ENCODE peak calls at places on chromosomes 13 and 19, in six cellular contexts. J is K562, E is SK-N-SH, Z is GM12892, T is GM12878, M is HepG2. F is an unnamed sample.
A peak's percentile ranks its signal among the peaks of the same experiment; 100 is the strongest.

GRCh38 chr19:3196933-3197205 is 11.1 kb downstream of the NCLN start:
- DNase-seq in Z (no peak), E (no peak), J (no peak), M (no peak), T (no peak), F (no peak)

GRCh38 chr19:5707576-5708575 is 12.1 kb downstream of the LONP1 start:
- DNase-seq in T (no peak), Z (no peak), M (no peak), J (no peak), E (peak; percentile 33), F (peak; percentile 30)

GRCh38 chr19:16527971-16528521 is 14.2 kb downstream of the CHERP start:
- DNase-seq in M (no peak), E (peak; percentile 61), J (peak; percentile 41), T (no peak), Z (no peak), F (no peak)

GRCh38 chr13:110170020-110170790 is 136.8 kb downstream of the COL4A1 start:
- DNase-seq in E (no peak), M (no peak), Z (no peak), J (no peak), T (no peak), F (no peak)

GRCh38 chr19:55640043-55640576 is 692 bp upstream of the ZNF580 start:
- DNase-seq in J (peak; percentile 70), Z (no peak), E (peak; percentile 83), M (no peak), T (no peak), F (no peak)

GRCh38 chr13:39585219-39585618 is 17.8 kb downstream of the LHFPL6 start:
- DNase-seq in Z (no peak), T (no peak), M (no peak), E (no peak), J (no peak), F (no peak)

GRCh38 chr19:10227215-10227971 is 3.7 kb downstream of the S1PR2 start:
- DNase-seq in T (no peak), Z (no peak), E (peak; percentile 74), J (peak; percentile 67), M (no peak), F (no peak)

GRCh38 chr19:51702103-51702753 is 9.1 kb downstream of the SPACA6 start:
- DNase-seq in J (peak; percentile 93), Z (no peak), M (no peak), E (peak; percentile 54), T (no peak), F (no peak)

GRCh38 chr19:47274891-47275865 is 493 bp downstream of the INAFM1 start:
- DNase-seq in M (no peak), T (no peak), J (no peak), E (peak; percentile 60), Z (peak; percentile 46), F (no peak)

GRCh38 chr19:33374406-33374703 is 846 bp downstream of the CEBPG start:
- DNase-seq in M (no peak), E (peak; percentile 53), T (no peak), J (no peak), Z (no peak), F (no peak)

GRCh38 chr13:30806784-30807183 is 71.4 kb downstream of the ALOX5AP start:
- DNase-seq in E (no peak), T (no peak), Z (no peak), M (no peak), J (no peak), F (no peak)

GRCh38 chr13:66860868-66861447 is 369.2 kb downstream of the PCDH9 start:
- DNase-seq in M (no peak), Z (no peak), E (no peak), J (no peak), T (no peak), F (no peak)

GRCh38 chr19:19900124-19900523 is 622 bp upstream of the ZNF93 start:
- DNase-seq in E (peak; percentile 16), J (peak; percentile 40), M (no peak), Z (no peak), T (no peak), F (no peak)

GRCh38 chr19:38073806-38074685 is 150.0 kb downstream of the DPF1 start:
- DNase-seq in Z (no peak), M (peak; percentile 67), J (no peak), T (no peak), E (peak; percentile 69), F (no peak)

GRCh38 chr19:42323852-42324654 is 1.4 kb upstream of the MEGF8 start:
- DNase-seq in M (no peak), J (no peak), T (no peak), Z (no peak), E (peak; percentile 54), F (no peak)

GRCh38 chr13:82749551-82749950 is 1132.7 kb downstream of the SLITRK1 start:
- DNase-seq in M (no peak), Z (no peak), E (no peak), T (no peak), J (no peak), F (no peak)

GRCh38 chr19:49593233-49594113 is 2.5 kb downstream of the PRR12 start:
- DNase-seq in J (peak; percentile 100), Z (peak; percentile 100), M (no peak), E (peak; percentile 99), T (peak; percentile 76), F (peak; percentile 100)
- TF ChIP-seq TAF1 in J (peak; percentile 40), Z (no peak), M (no peak), E (no peak), T (peak; percentile 17), F (no peak)

DNA sequence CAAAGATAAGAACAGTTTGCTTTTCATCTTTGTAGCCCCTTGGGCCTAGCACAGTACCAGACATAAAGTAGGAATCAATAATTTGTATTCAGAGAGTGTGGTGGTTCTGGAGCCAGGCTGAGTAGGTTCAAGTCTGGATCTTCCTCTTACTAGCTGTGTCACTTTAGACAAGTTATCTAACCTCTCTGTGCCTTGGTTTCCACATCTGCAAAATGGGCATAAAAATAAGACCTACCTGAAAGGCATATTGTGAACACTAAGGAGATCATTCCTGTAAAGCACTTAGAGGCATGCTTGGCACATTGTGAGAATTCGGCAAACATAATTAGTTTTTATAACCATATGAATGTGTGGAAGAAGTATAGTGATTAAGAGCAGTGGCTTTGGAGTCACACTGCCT is 95.8 kb downstream of the MBNL2 start:
- DNase-seq in E (no peak), J (no peak), Z (no peak), M (no peak), T (no peak), F (no peak)
- TF ChIP-seq TAF1 in E (no peak), J (no peak), Z (no peak), M (no peak), T (no peak), F (no peak)

GRCh38 chr13:80276371-80277289 is 64.3 kb downstream of the SPRY2 start:
- DNase-seq in J (no peak), M (peak; percentile 15), Z (no peak), E (no peak), T (no peak), F (no peak)
- TF ChIP-seq TAF1 in J (no peak), M (no peak), Z (no peak), E (no peak), T (no peak), F (no peak)

DNA sequence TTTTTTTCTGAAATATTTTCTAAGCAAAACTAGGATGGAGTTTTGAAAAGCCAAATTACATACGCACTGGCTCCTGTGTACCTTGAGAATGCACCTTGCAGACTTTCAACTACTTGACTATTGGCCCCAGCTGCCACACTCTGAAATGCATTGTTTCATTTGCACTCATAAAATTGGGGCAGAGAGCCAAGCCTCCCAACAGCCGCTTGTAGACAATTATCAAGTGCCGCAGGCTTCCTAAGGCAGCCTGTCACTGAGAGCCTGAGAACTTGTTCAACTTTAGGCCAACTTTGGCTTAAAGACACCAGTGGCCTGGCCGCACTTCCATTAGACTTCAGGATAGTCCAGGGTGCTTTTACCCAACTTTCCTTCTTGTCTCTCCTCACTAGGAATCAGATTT is 115.7 kb upstream of the STARD13 start:
- DNase-seq in T (no peak), E (no peak), J (no peak), Z (no peak), M (no peak), F (no peak)
- TF ChIP-seq TAF1 in T (no peak), E (no peak), J (no peak), Z (no peak), M (no peak), F (no peak)

DNA sequence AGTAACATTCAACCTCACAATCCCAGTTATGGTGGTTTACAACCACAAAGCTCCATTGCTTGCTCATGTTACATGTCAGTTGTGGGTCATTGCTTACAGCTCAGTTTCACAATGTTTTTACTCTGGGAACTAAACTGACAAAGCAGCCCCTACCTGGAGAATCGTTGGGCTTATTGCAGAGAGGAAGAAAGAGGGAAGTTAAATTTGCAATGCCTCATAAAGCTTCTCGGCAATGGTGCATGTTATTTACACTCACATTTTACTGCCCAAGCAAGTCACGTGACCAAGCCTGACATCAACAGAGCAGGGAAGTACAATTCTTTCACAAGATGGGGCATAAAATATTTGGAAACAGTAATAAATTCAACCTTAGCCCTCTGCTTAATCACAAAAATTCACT is 441.6 kb downstream of the TDRD3 start:
- DNase-seq in E (no peak), T (no peak), M (no peak), Z (no peak), J (no peak), F (no peak)
- TF ChIP-seq TAF1 in E (no peak), T (no peak), M (no peak), Z (no peak), J (no peak), F (no peak)

GRCh38 chr13:23701646-23702045 is 131.4 kb downstream of the TNFRSF19 start:
- DNase-seq in Z (no peak), M (no peak), T (no peak), E (no peak), J (no peak), F (no peak)
- TF ChIP-seq TAF1 in Z (no peak), M (no peak), T (no peak), E (no peak), J (no peak), F (no peak)

F was measured in GM12891.